ENCODE peak calls at places on chromosomes 7 and 10, in eight cellular contexts. C, U, Y, J, S, D, Z and E are unnamed samples.

GRCh38 chr7:20454202-20454601 is 123.5 kb downstream of the ITGB8 start:
- DNase-seq in J (no peak), S (no peak), Z (no peak), Y (no peak), U (no peak), D (no peak), C (no peak), E (no peak)

GRCh38 chr7:112202819-112203218 is 3.4 kb downstream of the DOCK4 start:
- DNase-seq in D (no peak), U (no peak), C (no peak), Z (peak), S (no peak), Y (peak), J (no peak), E (no peak)

GRCh38 chr7:157032644-157033482 is 22.4 kb upstream of the MNX1 start:
- DNase-seq in U (no peak), J (no peak), D (no peak), S (no peak), Y (no peak), C (no peak), Z (no peak), E (no peak)

GRCh38 chr7:121960678-121961461 is 87.9 kb downstream of the PTPRZ1 start:
- DNase-seq in U (no peak), Z (no peak), S (peak), C (no peak), Y (no peak), J (peak), D (peak), E (no peak)

GRCh38 chr7:136655414-136655813 is 213.0 kb upstream of the CHRM2 start:
- DNase-seq in D (no peak), U (no peak), C (no peak), Y (no peak), J (no peak), Z (no peak), S (no peak), E (no peak)

GRCh38 chr10:72316748-72317435 is 37.8 kb downstream of the DNAJB12 start:
- DNase-seq in Z (no peak), S (no peak), J (no peak), C (peak), U (peak), D (no peak), Y (no peak), E (no peak)

GRCh38 chr7:46468753-46469356 is 547.8 kb upstream of the IGFBP3 start:
- DNase-seq in S (peak), U (no peak), D (no peak), Y (no peak), Z (no peak), C (no peak), J (no peak), E (no peak)

GRCh38 chr7:140646931-140647647 is 6.5 kb upstream of the DENND2A start:
- DNase-seq in Z (no peak), S (peak), J (peak), U (no peak), Y (peak), C (peak), D (no peak), E (peak)

GRCh38 chr10:100509241-100509640 is 10.4 kb downstream of the SEC31B start:
- DNase-seq in S (no peak), C (no peak), Y (no peak), Z (no peak), D (no peak), J (no peak), U (no peak), E (no peak)

GRCh38 chr7:158313931-158314330 is 273.7 kb downstream of the PTPRN2 start:
- DNase-seq in J (no peak), Z (no peak), U (no peak), S (no peak), Y (no peak), C (no peak), D (no peak), E (no peak)

GRCh38 chr7:84704380-84704779 is 482.5 kb downstream of the SEMA3D start:
- DNase-seq in S (peak), U (no peak), D (no peak), Y (no peak), J (no peak), C (no peak), Z (no peak), E (no peak)

GRCh38 chr10:112053895-112054294 is 129.7 kb downstream of the GPAM start:
- DNase-seq in Y (no peak), J (no peak), D (no peak), Z (no peak), S (no peak), C (no peak), U (no peak), E (no peak)

DNA sequence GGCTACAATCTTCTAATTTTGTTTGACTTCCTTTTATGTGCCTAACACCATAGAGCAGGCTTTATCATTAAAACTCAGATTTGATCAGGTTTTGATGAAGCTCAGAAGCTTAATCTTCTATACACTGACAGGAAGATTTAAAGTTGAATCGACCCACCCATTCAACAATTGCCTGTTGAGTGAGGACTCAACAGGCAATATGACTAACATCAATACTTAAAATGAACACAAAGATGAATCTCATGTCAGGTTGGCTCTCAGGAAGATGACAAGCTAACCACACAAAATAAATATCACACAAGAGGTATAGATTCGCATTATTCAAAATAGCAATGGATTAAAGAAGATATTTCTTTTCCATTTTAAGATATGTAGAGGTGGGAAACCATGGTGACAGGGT is 36.7 kb upstream of the SNX13 start:
- DNase-seq in D (no peak), J (no peak), C (no peak), Y (no peak), S (no peak), Z (no peak), U (no peak), E (no peak)
- TF ChIP-seq CTCF in D (no peak), J (no peak), C (no peak), Y (no peak), S (no peak), Z (no peak), U (no peak), E (no peak)

DNA sequence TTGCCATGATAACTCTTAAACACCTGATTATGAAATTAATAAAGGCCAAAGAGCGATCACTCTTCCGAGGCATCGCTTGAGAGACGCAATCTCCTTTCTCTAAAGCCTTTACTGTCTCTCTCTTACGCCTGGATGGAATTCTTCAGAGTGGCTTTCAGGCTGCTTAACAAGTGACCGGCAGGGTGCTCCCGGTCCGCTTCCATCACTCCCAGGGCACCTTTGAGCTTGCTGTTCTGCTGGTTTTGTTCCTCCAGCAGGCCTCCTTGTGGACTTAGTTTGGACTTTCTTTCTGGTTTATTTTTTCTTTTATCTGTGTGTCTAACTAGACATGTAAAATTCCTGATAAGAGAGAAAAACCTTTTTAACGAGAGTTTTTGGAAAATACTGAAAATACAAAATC is 60.9 kb downstream of the MRPL32 start:
- DNase-seq in S (peak), J (no peak), C (no peak), Y (no peak), Z (no peak), D (no peak), U (no peak), E (no peak)
- TF ChIP-seq CTCF in S (peak), J (no peak), C (no peak), Y (no peak), Z (no peak), D (no peak), U (no peak), E (no peak)

DNA sequence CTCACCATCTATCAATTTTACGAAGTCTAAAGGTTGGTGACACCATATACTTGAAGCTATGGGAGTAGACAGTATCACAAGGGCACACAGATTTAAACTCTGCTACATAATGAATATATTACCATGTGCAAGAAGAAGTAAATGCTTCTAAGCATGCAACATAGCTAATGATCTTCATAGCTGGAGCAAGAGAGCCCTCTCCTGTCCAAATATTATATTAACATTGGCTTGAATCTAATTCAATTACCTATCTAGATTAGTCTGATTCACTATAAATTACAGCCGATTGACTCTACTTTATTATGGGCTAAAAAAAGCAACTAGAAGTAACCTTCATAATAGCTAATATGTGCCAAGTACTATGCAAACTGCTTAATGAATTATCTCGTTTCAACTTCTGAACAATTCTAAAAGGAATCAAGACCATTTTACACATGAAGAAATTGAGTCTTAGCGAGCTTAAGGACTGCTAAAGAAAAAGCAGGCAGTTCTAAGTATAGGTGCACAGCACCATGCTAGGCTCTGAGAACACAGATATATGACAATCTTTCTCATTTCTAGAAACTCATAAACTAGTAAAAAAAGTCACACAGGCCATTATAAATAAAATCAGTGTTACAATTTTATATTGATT is 21.9 kb downstream of the FRA10AC1 start:
- DNase-seq in C (no peak), Y (peak), U (no peak), Z (no peak), S (peak), J (peak), D (peak), E (peak)
- TF ChIP-seq CTCF in C (peak), Y (peak), U (peak), Z (no peak), S (peak), J (peak), D (peak), E (no peak)

GRCh38 chr10:63935705-63936104 is 414.5 kb downstream of the REEP3 start:
- DNase-seq in C (no peak), J (no peak), U (no peak), Z (no peak), S (no peak), Y (peak), D (no peak), E (peak)
- TF ChIP-seq CTCF in C (no peak), J (no peak), U (no peak), Z (no peak), S (peak), Y (no peak), D (no peak), E (no peak)

DNA sequence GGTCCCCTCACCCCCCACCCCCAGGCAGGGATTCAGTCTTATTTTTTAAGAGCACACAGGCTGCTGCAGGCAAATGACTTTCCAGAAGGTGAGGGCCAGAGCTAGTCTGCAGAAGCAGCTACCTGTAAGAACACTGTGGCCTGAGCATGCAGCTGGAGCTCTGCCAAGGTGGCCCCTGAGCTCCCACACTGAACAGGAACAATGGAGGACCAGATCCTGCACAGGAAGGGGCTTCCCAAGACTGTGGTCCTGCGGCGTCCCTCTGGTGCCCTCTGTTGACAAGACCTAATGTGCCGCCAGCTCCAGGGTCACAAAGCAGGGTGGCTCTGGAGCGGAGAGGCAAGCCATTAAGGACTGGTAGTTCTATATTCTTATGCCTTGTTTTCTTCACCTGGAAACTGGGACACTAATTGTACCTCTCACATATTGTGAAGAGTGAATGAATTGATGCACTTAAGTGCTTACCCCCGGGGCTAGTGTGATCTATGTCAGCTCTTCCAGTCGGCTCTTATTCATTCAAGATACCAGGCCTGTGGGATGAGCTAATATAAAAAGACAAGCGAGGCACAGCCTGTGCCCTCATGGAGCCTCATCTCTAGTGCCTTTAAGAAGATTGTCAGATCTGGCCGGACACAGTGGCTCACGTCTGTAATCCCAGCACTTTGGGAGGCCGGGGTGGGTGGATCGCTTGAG is 8.0 kb upstream of the BEND7 start:
- DNase-seq in J (peak), U (peak), C (peak), D (no peak), S (peak), Z (peak), Y (peak), E (peak)
- TF ChIP-seq CTCF in J (peak), U (peak), C (peak), D (peak), S (peak), Z (peak), Y (peak), E (peak)

GRCh38 chr7:114758661-114759227 is 163.2 kb upstream of the MDFIC start:
- DNase-seq in Y (no peak), S (no peak), Z (no peak), D (no peak), J (no peak), U (no peak), C (no peak), E (no peak)
- TF ChIP-seq CTCF in Y (no peak), S (no peak), Z (no peak), D (no peak), J (no peak), U (no peak), C (no peak), E (no peak)

DNA sequence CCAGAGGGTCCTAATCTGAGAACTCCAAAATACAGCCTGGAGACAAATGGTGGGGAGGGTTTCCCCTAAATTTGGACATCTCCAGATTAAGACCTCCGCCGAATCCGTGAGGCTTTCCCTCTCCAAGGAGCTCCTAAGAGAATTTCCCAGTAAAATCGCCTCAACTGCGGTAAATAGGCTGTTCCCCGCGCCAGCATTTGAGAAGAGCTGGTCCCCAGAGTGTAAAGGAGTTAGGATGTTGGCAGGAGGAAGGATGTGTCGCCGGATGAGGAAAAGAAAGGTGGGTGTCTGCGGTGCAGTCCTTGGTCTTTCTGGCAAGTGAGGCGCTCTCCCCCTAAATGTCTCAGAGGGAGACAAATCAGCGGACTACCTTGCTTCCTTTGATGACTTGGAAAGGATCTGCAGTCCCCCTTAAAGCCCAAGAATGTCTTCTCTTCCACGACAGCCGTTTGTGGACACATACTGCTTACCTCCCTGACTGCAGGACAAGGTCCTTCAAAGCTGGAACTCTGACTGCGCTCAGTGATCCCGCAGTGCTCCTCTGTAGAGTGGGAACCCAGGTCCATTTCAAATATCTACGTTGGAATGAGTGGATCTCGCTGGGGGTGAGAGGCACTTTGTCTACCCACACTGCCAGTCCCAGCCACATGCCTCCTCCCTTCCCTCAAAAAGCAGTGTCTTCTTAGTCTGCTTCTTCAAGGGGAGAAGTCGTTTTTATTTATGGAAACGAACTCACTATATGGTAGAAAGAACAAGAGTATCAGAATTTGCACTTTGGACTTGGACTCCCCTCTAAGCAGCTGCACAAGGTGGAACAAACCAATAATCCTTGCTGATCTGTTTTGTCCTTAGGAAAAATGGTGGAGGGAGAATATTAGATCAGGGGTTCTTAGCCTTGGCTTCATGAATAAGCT is 1.0 kb upstream of the DLG5 start:
- DNase-seq in Z (no peak), Y (no peak), D (no peak), C (no peak), U (no peak), J (no peak), S (peak), E (no peak)
- TF ChIP-seq CTCF in Z (no peak), Y (no peak), D (no peak), C (no peak), U (no peak), J (no peak), S (no peak), E (no peak)

GRCh38 chr7:75738975-75739795 is 444 bp upstream of the HIP1 start:
- DNase-seq in Z (peak), U (peak), D (peak), Y (peak), S (peak), J (peak), C (peak), E (peak)
- TF ChIP-seq CTCF in Z (peak), U (peak), D (no peak), Y (no peak), S (peak), J (no peak), C (peak), E (no peak)